ENCODE peak calls at places on chromosomes 6 and 20, in four cellular contexts. W is WTC11, B is K562, R is H1. M is an unnamed sample.

GRCh38 chr6:87912102-87912501 is 135.5 kb upstream of the SPACA1 start:
- DNase-seq in R (no peak), W (no peak), B (no peak), M (no peak)

GRCh38 chr20:61477366-61477966 is 225.4 kb downstream of the CDH4 start:
- DNase-seq in R (no peak), B (no peak), W (no peak), M (no peak)

GRCh38 chr6:169864148-169865030 is 113.0 kb downstream of the ERMARD start:
- DNase-seq in W (no peak), R (no peak), B (no peak), M (no peak)

GRCh38 chr6:109075934-109076333 is 18.7 kb downstream of the SESN1 start:
- DNase-seq in B (no peak), R (no peak), W (no peak), M (no peak)

GRCh38 chr6:167676000-167676665 is 150.6 kb upstream of the AFDN start:
- DNase-seq in B (no peak), W (no peak), R (no peak), M (no peak)

GRCh38 chr6:116714761-116715160 is 33.8 kb downstream of the KPNA5 start:
- DNase-seq in B (no peak), R (no peak), W (no peak), M (no peak)

GRCh38 chr6:163608060-163608752 is 193.7 kb downstream of the QKI start:
- DNase-seq in W (no peak), B (no peak), R (no peak), M (no peak)

GRCh38 chr6:132131777-132132176 is 180.6 kb upstream of the CCN2 start:
- DNase-seq in W (no peak), B (no peak), R (no peak), M (no peak)

GRCh38 chr20:38303908-38304379 is at the start of gene BPI:
- DNase-seq in R (no peak), B (no peak), W (no peak), M (no peak)

GRCh38 chr6:139534472-139535115 is 160.1 kb upstream of the CITED2 start:
- DNase-seq in W (no peak), R (no peak), B (no peak), M (no peak)

GRCh38 chr20:51097334-51098176 is 74.6 kb upstream of the KCNG1 start:
- DNase-seq in R (no peak), B (no peak), W (no peak), M (no peak)

GRCh38 chr6:108361312-108361932 is 66.6 kb downstream of the AFG1L start:
- DNase-seq in R (no peak), B (peak), W (no peak), M (no peak)

GRCh38 chr6:134090591-134090990 is 38.2 kb upstream of the SLC2A12 start:
- DNase-seq in B (no peak), R (no peak), W (no peak), M (no peak)

GRCh38 chr6:107670792-107671199 is 153.3 kb downstream of the SCML4 start:
- DNase-seq in W (no peak), R (no peak), B (no peak), M (peak)

GRCh38 chr6:71492668-71493067 is 204.1 kb downstream of the OGFRL1 start:
- DNase-seq in R (no peak), W (no peak), B (no peak), M (no peak)

GRCh38 chr20:41094656-41095055 is 42.7 kb upstream of the PLCG1 start:
- DNase-seq in R (no peak), W (no peak), B (no peak), M (no peak)

GRCh38 chr6:10426781-10427279 is 12.0 kb upstream of the TFAP2A start:
- DNase-seq in W (no peak), R (no peak), B (no peak), M (no peak)

GRCh38 chr6:158387578-158387977 is 75.3 kb downstream of the TULP4 start:
- DNase-seq in R (no peak), B (no peak), W (no peak), M (no peak)

GRCh38 chr6:140009286-140009685 is 634.8 kb upstream of the CITED2 start:
- DNase-seq in W (no peak), B (no peak), R (no peak), M (no peak)

GRCh38 chr6:10540073-10540746 is 19.1 kb downstream of the GCNT2 start:
- DNase-seq in R (no peak), W (no peak), B (no peak), M (no peak)

GRCh38 chr6:119121367-119121766 is 42.9 kb upstream of the FAM184A start:
- DNase-seq in R (no peak), W (no peak), B (no peak), M (no peak)

GRCh38 chr6:143743256-143744166 is 65.7 kb downstream of the PHACTR2 start:
- DNase-seq in R (no peak), B (no peak), W (no peak), M (no peak)

GRCh38 chr6:1182722-1183521 is 129.0 kb upstream of the FOXQ1 start:
- DNase-seq in R (no peak), B (no peak), W (no peak), M (no peak)
- TF ChIP-seq TEAD4 in R (no peak), B (no peak), W (no peak), M (no peak)

GRCh38 chr6:99031957-99032356 is 84.2 kb upstream of the FBXL4 start:
- DNase-seq in W (no peak), B (no peak), R (no peak), M (no peak)
- TF ChIP-seq TEAD4 in W (no peak), B (no peak), R (no peak), M (no peak)

GRCh38 chr6:15908871-15909270 is 220.0 kb upstream of the MYLIP start:
- DNase-seq in W (no peak), R (no peak), B (no peak), M (no peak)
- TF ChIP-seq TEAD4 in W (no peak), R (no peak), B (no peak), M (no peak)

DNA sequence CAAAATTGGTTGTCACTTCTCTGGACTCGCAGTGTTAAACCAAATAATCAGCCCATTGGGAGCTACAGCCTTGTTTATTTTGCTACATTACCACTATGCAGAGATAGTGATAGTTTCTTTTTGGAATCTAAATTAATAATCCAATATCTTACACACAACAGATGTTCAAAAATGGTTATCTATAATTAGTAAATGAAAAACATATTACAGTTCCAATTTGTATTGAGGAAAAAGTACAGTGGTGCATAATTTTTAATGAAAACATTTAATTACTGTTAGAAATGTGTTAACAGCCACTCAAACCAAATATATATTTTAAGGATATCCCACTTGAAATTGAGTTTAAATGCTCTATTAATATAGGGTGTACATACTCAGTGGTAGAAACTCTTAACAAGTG is 327.3 kb upstream of the MARCKS start:
- DNase-seq in W (no peak), B (no peak), R (no peak), M (peak)
- TF ChIP-seq TEAD4 in W (no peak), B (no peak), R (no peak), M (no peak)

GRCh38 chr6:2684059-2684749 is 66.5 kb downstream of the MYLK4 start:
- DNase-seq in B (no peak), R (no peak), W (no peak), M (no peak)
- TF ChIP-seq TEAD4 in B (peak), R (no peak), W (no peak), M (no peak)

GRCh38 chr6:105911106-105911629 is 175.0 kb upstream of the PRDM1 start:
- DNase-seq in B (no peak), R (no peak), W (no peak), M (no peak)
- TF ChIP-seq TEAD4 in B (no peak), R (no peak), W (no peak), M (no peak)

GRCh38 chr6:35081426-35081851 is 59.7 kb downstream of the TCP11 start:
- DNase-seq in W (no peak), B (no peak), R (no peak), M (no peak)
- TF ChIP-seq TEAD4 in W (no peak), B (no peak), R (no peak), M (no peak)

GRCh38 chr6:31572041-31572911 is at the start of gene LTA:
- DNase-seq in R (no peak), W (no peak), B (no peak), M (no peak)
- TF ChIP-seq TEAD4 in R (no peak), W (no peak), B (no peak), M (no peak)